ENCODE peak calls at places on chromosomes 6 and 20, in five cellular contexts. T, O, I, U and R are unnamed samples.
A peak's percentile ranks its signal among the peaks of the same experiment; 100 is the strongest.

GRCh38 chr6:132401120-132401940 is at the start of gene MOXD1:
- DNase-seq in T (peak; percentile 61), O (no peak), I (peak; percentile 25), U (peak; percentile 84), R (peak; percentile 61)

GRCh38 chr20:21224217-21224616 is 78.9 kb upstream of the XRN2 start:
- DNase-seq in T (no peak), O (no peak), I (no peak), U (no peak), R (no peak)

GRCh38 chr6:76441850-76442249 is 369.4 kb upstream of the IMPG1 start:
- DNase-seq in T (no peak), O (no peak), I (no peak), U (no peak), R (no peak)

GRCh38 chr20:34240698-34241615 is at the start of gene ASIP:
- DNase-seq in T (no peak), O (no peak), I (no peak), U (no peak), R (no peak)

GRCh38 chr6:169571123-169571962 is 130.5 kb downstream of the WDR27 start:
- DNase-seq in T (no peak), O (no peak), I (no peak), U (no peak), R (no peak)

GRCh38 chr20:3128585-3128984 is 31.1 kb downstream of the FASTKD5 start:
- DNase-seq in T (no peak), O (no peak), I (no peak), U (no peak), R (no peak)

GRCh38 chr6:70894001-70894400 is 62.9 kb downstream of the B3GAT2 start:
- DNase-seq in T (no peak), O (no peak), I (no peak), U (no peak), R (no peak)

GRCh38 chr6:34227656-34228421 is 8.8 kb upstream of the HMGA1 start:
- DNase-seq in T (no peak), O (no peak), I (no peak), U (peak; percentile 66), R (no peak)

GRCh38 chr6:5173862-5174643 is 86.7 kb downstream of the LYRM4 start:
- DNase-seq in T (no peak), O (no peak), I (no peak), U (no peak), R (no peak)

GRCh38 chr6:106792536-106793236 is 163.3 kb downstream of the QRSL1 start:
- DNase-seq in T (no peak), O (no peak), I (no peak), U (no peak), R (no peak)

GRCh38 chr6:121691126-121691540 is 255.7 kb downstream of the GJA1 start:
- DNase-seq in T (no peak), O (no peak), I (no peak), U (no peak), R (no peak)

GRCh38 chr20:17197041-17197440 is 29.8 kb upstream of the PCSK2 start:
- DNase-seq in T (no peak), O (no peak), I (no peak), U (no peak), R (no peak)

GRCh38 chr6:12605888-12606345 is 110.7 kb upstream of the PHACTR1 start:
- DNase-seq in T (no peak), O (peak; percentile 63), I (peak; percentile 65), U (no peak), R (no peak)

GRCh38 chr6:15389079-15389758 is 143.3 kb downstream of the JARID2 start:
- DNase-seq in T (no peak), O (no peak), I (no peak), U (no peak), R (no peak)

GRCh38 chr6:43833223-43833995 is 63.4 kb downstream of the VEGFA start:
- DNase-seq in T (no peak), O (peak; percentile 33), I (no peak), U (no peak), R (no peak)

GRCh38 chr6:105057160-105057559 is 100.3 kb downstream of the LIN28B start:
- DNase-seq in T (no peak), O (no peak), I (no peak), U (no peak), R (no peak)

GRCh38 chr6:38270367-38270766 is 369.4 kb downstream of the BTBD9 start:
- DNase-seq in T (no peak), O (no peak), I (no peak), U (no peak), R (no peak)

DNA sequence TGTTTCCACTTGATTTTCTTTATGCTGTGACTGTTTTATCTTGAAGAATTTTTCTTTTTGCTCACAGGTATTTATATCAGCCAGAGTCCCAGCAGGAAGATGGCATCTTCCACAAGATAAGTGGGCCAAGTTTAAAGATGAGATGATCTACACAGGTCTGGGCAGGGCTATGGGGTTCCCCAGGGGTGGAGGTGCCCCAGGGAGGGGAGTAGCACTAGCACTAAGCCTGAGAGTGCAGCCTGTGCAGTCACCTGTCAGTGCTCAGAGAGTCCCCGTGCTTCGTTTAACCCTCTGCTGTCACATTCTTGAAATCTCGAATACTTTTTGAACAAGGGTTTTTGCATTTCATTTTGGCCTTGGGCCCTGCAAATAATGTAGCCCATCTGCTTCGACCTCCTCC is 74.1 kb upstream of the IYD start:
- DNase-seq in T (no peak), O (no peak), I (no peak), U (no peak), R (no peak)
- TF ChIP-seq CTCF in T (no peak), O (no peak), I (no peak), U (no peak), R (no peak)

GRCh38 chr20:45341939-45342862 is 6.0 kb downstream of the SDC4 start:
- DNase-seq in T (peak; percentile 90), O (no peak), I (peak; percentile 83), U (no peak), R (no peak)
- TF ChIP-seq CTCF in T (no peak), O (no peak), I (no peak), U (no peak), R (no peak)

GRCh38 chr6:44858998-44859397 is 469.1 kb upstream of the RUNX2 start:
- DNase-seq in T (no peak), O (no peak), I (no peak), U (no peak), R (no peak)
- TF ChIP-seq CTCF in T (no peak), O (no peak), I (no peak), U (no peak), R (no peak)

DNA sequence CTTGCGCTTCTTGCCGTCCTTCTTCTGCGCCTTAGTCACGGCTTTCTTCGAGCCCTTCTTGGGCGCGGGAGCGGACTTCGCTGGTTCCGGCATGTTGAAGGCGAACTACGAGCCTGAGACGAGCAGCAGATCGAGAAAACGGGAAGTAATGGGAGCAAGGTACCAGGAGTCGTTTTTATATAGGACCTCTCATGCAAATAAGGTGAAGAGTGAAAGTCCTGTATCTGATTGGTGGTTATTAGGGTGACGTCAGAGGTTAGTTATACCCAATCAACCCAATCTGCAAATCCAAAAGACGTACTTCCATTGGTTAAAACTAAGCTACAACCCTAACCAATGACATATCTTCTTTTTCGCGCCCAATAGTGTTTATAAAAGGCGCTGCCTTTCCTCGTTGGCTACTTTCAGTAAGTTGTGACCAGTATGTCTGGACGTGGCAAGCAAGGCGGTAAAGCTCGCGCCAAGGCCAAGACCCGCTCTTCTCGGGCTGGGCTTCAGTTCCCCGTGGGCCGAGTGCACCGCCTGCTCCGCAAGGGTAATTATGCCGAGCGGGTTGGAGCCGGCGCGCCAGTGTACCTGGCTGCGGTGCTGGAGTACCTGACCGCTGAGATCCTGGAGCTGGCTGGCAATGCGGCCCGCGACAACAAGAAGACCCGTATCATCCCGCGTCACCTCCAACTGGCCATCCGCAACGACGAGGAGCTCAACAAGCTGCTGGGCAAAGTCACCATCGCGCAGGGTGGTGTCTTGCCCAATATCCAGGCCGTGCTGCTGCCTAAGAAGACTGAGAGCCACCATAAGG is 100.6 kb upstream of the PRSS16 start:
- DNase-seq in T (peak; percentile 81), O (peak; percentile 99), I (peak; percentile 69), U (peak; percentile 96), R (peak; percentile 70)
- TF ChIP-seq CTCF in T (no peak), O (no peak), I (no peak), U (no peak), R (no peak)

GRCh38 chr6:8588176-8588575 is 152.8 kb upstream of the SLC35B3 start:
- DNase-seq in T (no peak), O (no peak), I (no peak), U (no peak), R (no peak)

DNA sequence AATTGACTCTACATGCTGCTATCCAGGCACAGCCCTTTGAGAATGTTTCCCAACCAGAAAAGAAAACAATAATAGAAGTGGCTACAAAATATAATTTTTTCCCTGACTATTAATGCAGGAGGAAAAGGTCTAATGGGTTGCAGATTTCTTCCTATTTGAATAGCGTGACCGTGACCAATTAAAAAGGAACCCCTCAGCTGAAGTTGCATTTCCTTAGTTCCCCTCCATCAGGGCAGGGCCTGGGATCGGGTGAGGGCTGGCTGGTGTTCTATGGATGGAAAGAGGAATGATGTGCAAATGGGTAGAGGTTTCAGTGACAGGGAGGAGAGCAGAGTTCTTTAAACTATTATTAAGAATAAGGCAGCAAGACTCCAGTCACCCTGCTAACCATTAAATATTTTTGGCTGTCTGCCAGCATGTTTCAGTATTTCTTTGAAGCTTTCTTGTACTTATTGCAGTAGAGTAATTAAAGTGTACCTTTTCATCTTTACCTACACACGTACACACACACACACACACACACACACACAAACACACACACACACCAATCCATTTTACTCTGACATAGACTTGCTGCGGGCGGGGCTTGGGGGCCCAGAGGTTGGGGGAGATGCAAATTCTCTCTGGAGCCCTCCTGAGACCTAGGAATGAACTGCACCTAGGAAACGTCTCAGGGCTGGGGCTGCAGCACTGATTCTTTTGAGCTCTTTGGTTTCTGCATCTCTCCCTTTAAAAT is 154.8 kb upstream of the SLC35B3 start:
- DNase-seq in T (no peak), O (no peak), I (no peak), U (no peak), R (no peak)
- TF ChIP-seq CTCF in T (no peak), O (no peak), I (no peak), U (no peak), R (no peak)

GRCh38 chr6:61886608-61887259 is 399.3 kb downstream of the KHDRBS2 start:
- DNase-seq in T (no peak), O (no peak), I (no peak), U (no peak), R (no peak)
- TF ChIP-seq CTCF in T (peak; percentile 50), O (no peak), I (no peak), U (no peak), R (no peak)

GRCh38 chr6:149286905-149287304 is 30.6 kb upstream of the TAB2 start:
- DNase-seq in T (no peak), O (no peak), I (no peak), U (no peak), R (no peak)
- TF ChIP-seq CTCF in T (no peak), O (no peak), I (no peak), U (no peak), R (no peak)